ENCODE peak calls at places on chromosomes 1 and 21, in eight cellular contexts. One of them, this sample, is unnamed.

GRCh38 chr21:42565206-42565810 is 51.7 kb downstream of the SLC37A1 start:
- DNase-seq in IMR-90: no peak
- DNase-seq in HCT116: no peak
- DNase-seq in body of pancreas: peak; percentile 0
- DNase-seq in A549: no peak
- DNase-seq in spleen: peak; percentile 60
- DNase-seq in K562: no peak
- DNase-seq in heart left ventricle: no peak
- DNase-seq in this sample: no peak

GRCh38 chr1:213821175-213821942 is 166.4 kb upstream of the PROX1 start:
- DNase-seq in body of pancreas: no peak
- DNase-seq in heart left ventricle: no peak
- DNase-seq in IMR-90: no peak
- DNase-seq in A549: no peak
- DNase-seq in K562: no peak
- DNase-seq in spleen: no peak
- DNase-seq in HCT116: no peak
- DNase-seq in this sample: no peak

GRCh38 chr1:40363721-40364120 is 9.8 kb upstream of the SMAP2 start:
- DNase-seq in IMR-90: no peak
- DNase-seq in K562: no peak
- DNase-seq in spleen: no peak
- DNase-seq in heart left ventricle: no peak
- DNase-seq in body of pancreas: no peak
- DNase-seq in HCT116: no peak
- DNase-seq in A549: no peak
- DNase-seq in this sample: no peak

GRCh38 chr1:241702436-241702835 is 50.4 kb downstream of the WDR64 start:
- DNase-seq in body of pancreas: no peak
- DNase-seq in HCT116: no peak
- DNase-seq in A549: peak; percentile 17
- DNase-seq in IMR-90: peak; percentile 26
- DNase-seq in heart left ventricle: no peak
- DNase-seq in K562: no peak
- DNase-seq in spleen: no peak
- DNase-seq in this sample: no peak

GRCh38 chr1:156747737-156748669 is 3.5 kb downstream of the HDGF start:
- DNase-seq in HCT116: no peak
- DNase-seq in heart left ventricle: peak; percentile 55
- DNase-seq in spleen: no peak
- DNase-seq in A549: no peak
- DNase-seq in IMR-90: no peak
- DNase-seq in body of pancreas: no peak
- DNase-seq in K562: no peak
- DNase-seq in this sample: no peak

GRCh38 chr1:24379733-24380315 is 33.8 kb downstream of the STPG1 start:
- DNase-seq in K562: no peak
- DNase-seq in A549: no peak
- DNase-seq in spleen: no peak
- DNase-seq in IMR-90: peak; percentile 76
- DNase-seq in body of pancreas: no peak
- DNase-seq in HCT116: no peak
- DNase-seq in heart left ventricle: no peak
- DNase-seq in this sample: no peak

GRCh38 chr1:7838714-7839113 is 14.2 kb downstream of the UTS2 start:
- DNase-seq in HCT116: no peak
- DNase-seq in IMR-90: no peak
- DNase-seq in heart left ventricle: no peak
- DNase-seq in spleen: no peak
- DNase-seq in K562: no peak
- DNase-seq in body of pancreas: no peak
- DNase-seq in A549: no peak
- DNase-seq in this sample: no peak

GRCh38 chr1:8211620-8212442 is 106.1 kb upstream of the SLC45A1 start:
- DNase-seq in K562: no peak
- DNase-seq in body of pancreas: peak; percentile 65
- DNase-seq in HCT116: peak; percentile 96
- DNase-seq in heart left ventricle: no peak
- DNase-seq in A549: peak; percentile 95
- DNase-seq in IMR-90: peak; percentile 99
- DNase-seq in spleen: no peak
- DNase-seq in this sample: peak; percentile 57

GRCh38 chr21:26715878-26716506 is 129.2 kb downstream of the ADAMTS1 start:
- DNase-seq in body of pancreas: peak; percentile 55
- DNase-seq in spleen: no peak
- DNase-seq in K562: peak; percentile 45
- DNase-seq in IMR-90: peak; percentile 51
- DNase-seq in A549: peak; percentile 23
- DNase-seq in heart left ventricle: no peak
- DNase-seq in HCT116: no peak
- DNase-seq in this sample: peak; percentile 59

GRCh38 chr1:15295676-15296075 is 48.7 kb downstream of the FHAD1 start:
- DNase-seq in HCT116: no peak
- DNase-seq in spleen: no peak
- DNase-seq in IMR-90: peak; percentile 39
- DNase-seq in K562: no peak
- DNase-seq in A549: no peak
- DNase-seq in heart left ventricle: no peak
- DNase-seq in body of pancreas: no peak
- DNase-seq in this sample: no peak

GRCh38 chr1:70427976-70428375 is 16.9 kb downstream of the CTH start:
- DNase-seq in IMR-90: peak; percentile 39
- DNase-seq in A549: no peak
- DNase-seq in body of pancreas: no peak
- DNase-seq in spleen: no peak
- DNase-seq in HCT116: no peak
- DNase-seq in K562: no peak
- DNase-seq in heart left ventricle: no peak
- DNase-seq in this sample: no peak

GRCh38 chr1:74641876-74642275 is 31.7 kb downstream of the ERICH3 start:
- DNase-seq in heart left ventricle: no peak
- DNase-seq in IMR-90: no peak
- DNase-seq in K562: no peak
- DNase-seq in A549: no peak
- DNase-seq in spleen: no peak
- DNase-seq in HCT116: no peak
- DNase-seq in body of pancreas: no peak
- DNase-seq in this sample: no peak

GRCh38 chr1:226324479-226324878 is 15.5 kb upstream of the LIN9 start:
- DNase-seq in body of pancreas: no peak
- DNase-seq in heart left ventricle: no peak
- DNase-seq in spleen: no peak
- DNase-seq in A549: no peak
- DNase-seq in K562: no peak
- DNase-seq in IMR-90: no peak
- DNase-seq in HCT116: no peak
- DNase-seq in this sample: no peak

GRCh38 chr1:230682882-230683610 is 30.9 kb downstream of the AGT start:
- DNase-seq in heart left ventricle: no peak
- DNase-seq in IMR-90: peak; percentile 86
- DNase-seq in HCT116: no peak
- DNase-seq in body of pancreas: no peak
- DNase-seq in A549: no peak
- DNase-seq in K562: no peak
- DNase-seq in spleen: no peak
- DNase-seq in this sample: no peak

GRCh38 chr1:233759665-233760064 is 144.8 kb upstream of the SLC35F3 start:
- DNase-seq in HCT116: no peak
- DNase-seq in heart left ventricle: no peak
- DNase-seq in IMR-90: no peak
- DNase-seq in body of pancreas: no peak
- DNase-seq in A549: no peak
- DNase-seq in spleen: no peak
- DNase-seq in K562: no peak
- DNase-seq in this sample: no peak

GRCh38 chr1:200365897-200366426 is 43.9 kb downstream of the ZNF281 start:
- DNase-seq in spleen: no peak
- DNase-seq in IMR-90: no peak
- DNase-seq in heart left ventricle: no peak
- DNase-seq in HCT116: no peak
- DNase-seq in K562: no peak
- DNase-seq in body of pancreas: no peak
- DNase-seq in A549: peak; percentile 85
- DNase-seq in this sample: no peak

GRCh38 chr1:50735443-50735842 is 224.6 kb downstream of the FAF1 start:
- DNase-seq in spleen: no peak
- DNase-seq in body of pancreas: no peak
- DNase-seq in A549: peak; percentile 13
- DNase-seq in HCT116: no peak
- DNase-seq in heart left ventricle: no peak
- DNase-seq in IMR-90: peak; percentile 33
- DNase-seq in K562: peak; percentile 39
- DNase-seq in this sample: peak; percentile 4

GRCh38 chr1:61051455-61052392 is 30.6 kb upstream of the NFIA start:
- DNase-seq in K562: no peak
- DNase-seq in HCT116: no peak
- DNase-seq in A549: no peak
- DNase-seq in body of pancreas: no peak
- DNase-seq in IMR-90: no peak
- DNase-seq in heart left ventricle: peak; percentile 43
- DNase-seq in spleen: no peak
- DNase-seq in this sample: no peak

GRCh38 chr1:201358596-201358995 is 18.9 kb downstream of the TNNT2 start:
- DNase-seq in HCT116: no peak
- DNase-seq in IMR-90: peak; percentile 3
- DNase-seq in heart left ventricle: no peak
- DNase-seq in spleen: peak; percentile 52
- DNase-seq in body of pancreas: no peak
- DNase-seq in K562: no peak
- DNase-seq in A549: no peak
- DNase-seq in this sample: no peak

DNA sequence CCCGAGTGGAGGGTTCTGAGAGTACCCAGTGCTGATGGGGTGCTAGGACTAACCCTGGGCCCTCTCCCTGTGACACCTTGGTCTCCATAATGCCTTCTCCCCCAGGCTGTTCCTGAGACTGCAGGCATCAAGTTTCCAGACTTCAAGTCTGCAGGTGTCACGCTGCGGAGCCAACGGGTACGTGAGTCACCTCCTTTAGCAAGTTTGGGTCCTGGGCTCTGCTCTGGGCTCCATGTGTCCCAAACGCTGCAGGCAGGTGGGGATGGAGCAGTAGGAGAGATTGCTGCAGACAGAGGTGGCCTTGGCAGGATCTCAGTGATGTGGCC is 6.0 kb downstream of the DMAP1 start:
- DNase-seq in body of pancreas: no peak
- DNase-seq in K562: no peak
- DNase-seq in spleen: no peak
- DNase-seq in A549: no peak
- DNase-seq in IMR-90: no peak
- DNase-seq in heart left ventricle: no peak
- DNase-seq in HCT116: no peak
- DNase-seq in this sample: no peak
- TF ChIP-seq POLR2A in body of pancreas: no peak
- TF ChIP-seq POLR2A in K562: peak; percentile 2
- TF ChIP-seq POLR2A in spleen: no peak
- TF ChIP-seq POLR2A in A549: no peak
- TF ChIP-seq POLR2A in IMR-90: no peak
- TF ChIP-seq POLR2A in heart left ventricle: no peak
- TF ChIP-seq POLR2A in HCT116: no peak
- TF ChIP-seq POLR2A in this sample: no peak

DNA sequence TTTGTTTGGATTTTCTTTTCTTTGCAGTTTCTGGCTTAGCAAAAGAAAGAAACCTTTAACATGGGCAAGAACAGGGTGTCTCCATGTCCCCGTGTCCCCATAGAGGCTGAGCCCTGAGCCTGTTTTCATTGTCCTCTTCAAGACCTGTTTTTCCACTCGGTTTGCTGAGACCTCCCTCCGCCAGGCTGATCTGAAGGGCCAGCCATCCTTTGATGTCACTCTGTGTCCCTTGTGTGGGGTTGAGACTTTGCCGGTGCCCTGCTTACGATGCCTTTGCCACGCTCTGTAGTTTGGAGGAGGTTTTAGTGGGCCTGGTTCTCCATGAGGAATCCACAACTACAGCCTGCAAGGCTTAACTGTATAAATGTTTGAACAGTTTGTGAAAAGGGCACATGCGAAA is 23.8 kb downstream of the IFNGR2 start:
- DNase-seq in A549: no peak
- DNase-seq in HCT116: no peak
- DNase-seq in K562: no peak
- DNase-seq in heart left ventricle: no peak
- DNase-seq in IMR-90: no peak
- DNase-seq in body of pancreas: no peak
- DNase-seq in spleen: no peak
- DNase-seq in this sample: no peak
- TF ChIP-seq POLR2A in A549: no peak
- TF ChIP-seq POLR2A in HCT116: no peak
- TF ChIP-seq POLR2A in K562: no peak
- TF ChIP-seq POLR2A in heart left ventricle: no peak
- TF ChIP-seq POLR2A in IMR-90: no peak
- TF ChIP-seq POLR2A in body of pancreas: no peak
- TF ChIP-seq POLR2A in spleen: no peak
- TF ChIP-seq POLR2A in this sample: no peak

GRCh38 chr1:181398544-181398943 is 84.8 kb upstream of the CACNA1E start:
- DNase-seq in HCT116: no peak
- DNase-seq in heart left ventricle: no peak
- DNase-seq in IMR-90: no peak
- DNase-seq in K562: no peak
- DNase-seq in A549: no peak
- DNase-seq in body of pancreas: no peak
- DNase-seq in spleen: no peak
- DNase-seq in this sample: no peak
- TF ChIP-seq POLR2A in HCT116: no peak
- TF ChIP-seq POLR2A in heart left ventricle: no peak
- TF ChIP-seq POLR2A in IMR-90: no peak
- TF ChIP-seq POLR2A in K562: no peak
- TF ChIP-seq POLR2A in A549: no peak
- TF ChIP-seq POLR2A in body of pancreas: no peak
- TF ChIP-seq POLR2A in spleen: no peak
- TF ChIP-seq POLR2A in this sample: no peak

GRCh38 chr1:169484107-169484506 is 1.6 kb downstream of the SLC19A2 start:
- DNase-seq in A549: no peak
- DNase-seq in body of pancreas: no peak
- DNase-seq in heart left ventricle: no peak
- DNase-seq in IMR-90: no peak
- DNase-seq in spleen: no peak
- DNase-seq in HCT116: no peak
- DNase-seq in K562: no peak
- DNase-seq in this sample: no peak

GRCh38 chr1:169484683-169485426 is 889 bp downstream of the SLC19A2 start:
- DNase-seq in A549: peak; percentile 56
- DNase-seq in K562: peak; percentile 27
- DNase-seq in body of pancreas: peak; percentile 77
- DNase-seq in spleen: no peak
- DNase-seq in HCT116: no peak
- DNase-seq in IMR-90: peak; percentile 82
- DNase-seq in heart left ventricle: peak; percentile 62
- DNase-seq in this sample: peak; percentile 16

GRCh38 chr1:169485427-169486280 is at the start of gene SLC19A2:
- DNase-seq in body of pancreas: peak; percentile 100
- DNase-seq in K562: peak; percentile 100
- DNase-seq in IMR-90: peak; percentile 99
- DNase-seq in heart left ventricle: peak; percentile 100
- DNase-seq in spleen: peak; percentile 99
- DNase-seq in HCT116: peak; percentile 97
- DNase-seq in A549: peak; percentile 99
- DNase-seq in this sample: peak; percentile 89

GRCh38 chr1:169486281-169486904 is 649 bp upstream of the SLC19A2 start:
- DNase-seq in IMR-90: peak; percentile 66
- DNase-seq in A549: no peak
- DNase-seq in body of pancreas: peak; percentile 28
- DNase-seq in spleen: no peak
- DNase-seq in K562: no peak
- DNase-seq in HCT116: no peak
- DNase-seq in heart left ventricle: no peak
- DNase-seq in this sample: no peak

GRCh38 chr1:169483500-169483966 is 2.2 kb downstream of the SLC19A2 start:
- DNase-seq in body of pancreas: peak; percentile 74
- DNase-seq in A549: no peak
- DNase-seq in K562: peak; percentile 35
- DNase-seq in heart left ventricle: peak; percentile 35
- DNase-seq in spleen: no peak
- DNase-seq in IMR-90: peak; percentile 79
- DNase-seq in HCT116: no peak
- DNase-seq in this sample: no peak
- TF ChIP-seq POLR2A in body of pancreas: peak; percentile 66
- TF ChIP-seq POLR2A in A549: no peak
- TF ChIP-seq POLR2A in K562: peak; percentile 37
- TF ChIP-seq POLR2A in heart left ventricle: peak; percentile 32
- TF ChIP-seq POLR2A in spleen: no peak
- TF ChIP-seq POLR2A in IMR-90: peak; percentile 61
- TF ChIP-seq POLR2A in HCT116: no peak
- TF ChIP-seq POLR2A in this sample: no peak